ENCODE peak calls at places on chromosome 7, in nine cellular contexts. L is body of pancreas; H is breast epithelium; F is HCT116; Z is CD4-positive, alpha-beta T cell; M is Caco-2; J is ovary; X is A549; D is fibroblast of lung. N is an unnamed sample.

GRCh38 chr7:28853150-28853549 is 105.0 kb downstream of the TRIL start:
- DNase-seq in J (no peak), D (peak; percentile 42), Z (no peak), M (no peak), X (no peak), F (no peak), H (no peak), L (no peak), N (no peak)

GRCh38 chr7:45230611-45231165 is 73.1 kb downstream of the RAMP3 start:
- DNase-seq in H (no peak), D (no peak), X (no peak), L (no peak), M (no peak), J (no peak), Z (no peak), F (no peak), N (no peak)

GRCh38 chr7:151062399-151063211 is 3.2 kb downstream of the SLC4A2 start:
- DNase-seq in H (no peak), F (peak; percentile 81), J (peak; percentile 71), X (peak; percentile 98), Z (no peak), L (peak; percentile 96), D (peak; percentile 59), M (peak; percentile 97), N (no peak)

GRCh38 chr7:35793225-35793579 is 7.7 kb upstream of the SEPTIN7 start:
- DNase-seq in F (no peak), H (no peak), Z (no peak), L (no peak), M (no peak), D (no peak), X (no peak), J (no peak), N (no peak)

GRCh38 chr7:7969306-7970112 is 913 bp downstream of the GLCCI1 start:
- DNase-seq in Z (peak; percentile 62), L (peak; percentile 23), X (peak; percentile 20), F (no peak), H (no peak), J (peak; percentile 54), M (peak; percentile 53), D (peak; percentile 46), N (no peak)

GRCh38 chr7:107725138-107725740 is 18.7 kb upstream of the CBLL1 start:
- DNase-seq in Z (no peak), X (peak; percentile 60), M (no peak), F (peak; percentile 49), D (peak; percentile 76), H (no peak), J (peak; percentile 21), L (peak; percentile 58), N (no peak)

GRCh38 chr7:29749701-29750321 is 56.5 kb upstream of the WIPF3 start:
- DNase-seq in L (no peak), D (no peak), F (no peak), J (no peak), H (no peak), X (no peak), Z (no peak), M (no peak), N (no peak)

GRCh38 chr7:48526375-48526732 is 355.1 kb downstream of the ABCA13 start:
- DNase-seq in J (no peak), F (no peak), Z (no peak), L (no peak), D (no peak), M (no peak), X (no peak), H (no peak), N (no peak)

GRCh38 chr7:116290740-116291139 is 80.4 kb downstream of the TES start:
- DNase-seq in X (no peak), M (no peak), D (no peak), J (no peak), L (no peak), H (no peak), F (no peak), Z (no peak), N (no peak)

GRCh38 chr7:152462995-152463713 is 27.4 kb upstream of the KMT2C start:
- DNase-seq in L (no peak), H (no peak), D (peak; percentile 75), Z (no peak), M (no peak), J (no peak), X (no peak), F (no peak), N (no peak)

GRCh38 chr7:2715341-2716231 is 27.6 kb downstream of the AMZ1 start:
- DNase-seq in M (peak; percentile 26), X (no peak), J (no peak), F (no peak), D (peak; percentile 26), Z (no peak), L (no peak), H (no peak), N (no peak)

GRCh38 chr7:35647171-35647574 is 47.8 kb downstream of the HERPUD2 start:
- DNase-seq in F (no peak), L (peak; percentile 71), H (no peak), D (peak; percentile 29), X (no peak), M (peak; percentile 48), J (no peak), Z (no peak), N (no peak)

GRCh38 chr7:23299770-23300300 is 696 bp downstream of the MALSU1 start:
- DNase-seq in F (no peak), Z (no peak), M (no peak), X (no peak), D (no peak), J (no peak), L (no peak), H (no peak), N (no peak)

GRCh38 chr7:16867328-16867727 is 14.5 kb downstream of the AGR3 start:
- DNase-seq in J (no peak), L (no peak), H (no peak), X (no peak), D (no peak), Z (no peak), M (no peak), F (no peak), N (no peak)

GRCh38 chr7:30469303-30469702 is 9.3 kb downstream of the NOD1 start:
- DNase-seq in H (peak; percentile 93), Z (no peak), L (peak; percentile 77), M (peak; percentile 50), X (peak; percentile 97), J (peak; percentile 84), F (peak; percentile 8), D (peak; percentile 99), N (no peak)

GRCh38 chr7:148270576-148270975 is 320.0 kb upstream of the C7orf33 start:
- DNase-seq in Z (no peak), J (no peak), L (no peak), F (no peak), D (no peak), M (peak; percentile 58), X (no peak), H (no peak), N (no peak)

DNA sequence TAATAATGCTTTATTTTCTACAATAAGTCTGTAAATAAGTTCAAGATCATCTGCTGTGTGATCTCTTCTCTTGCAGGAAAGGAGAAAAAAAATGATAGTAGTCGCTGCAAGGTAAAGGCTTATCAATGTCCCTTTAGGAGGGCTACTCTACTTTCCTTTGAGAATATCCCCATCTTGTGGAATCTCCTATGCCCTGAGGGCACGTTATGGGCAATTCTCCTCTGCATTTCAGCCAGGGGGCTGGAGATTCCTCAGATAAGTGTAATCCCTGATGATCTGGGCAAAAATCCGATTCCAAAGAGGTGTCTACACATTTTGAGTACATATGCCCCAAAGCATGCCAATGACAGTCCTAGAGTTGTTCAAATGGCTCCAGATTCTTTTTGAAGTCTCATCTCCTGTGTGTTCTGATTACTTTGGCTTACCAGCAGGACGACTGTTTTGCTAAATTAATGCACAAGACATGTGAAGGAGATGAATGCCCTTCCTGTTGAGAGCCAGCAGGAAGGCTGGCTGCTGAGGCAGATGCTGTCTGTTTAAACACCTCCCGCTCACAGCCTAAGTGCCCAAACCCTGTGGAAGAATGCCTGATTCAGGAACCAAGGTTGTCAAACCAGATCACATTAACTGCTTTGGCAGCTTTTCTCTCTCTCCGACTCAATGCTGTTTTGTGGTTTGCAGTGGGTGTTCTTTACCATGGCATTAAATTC is 171.2 kb upstream of the COL1A2 start:
- DNase-seq in L (no peak), D (peak; percentile 68), J (no peak), H (no peak), Z (no peak), X (peak; percentile 75), F (peak; percentile 41), M (peak; percentile 39), N (no peak)
- TF ChIP-seq CTCF in L (no peak), D (peak; percentile 66), J (no peak), H (no peak), Z (no peak), X (peak; percentile 62), F (peak; percentile 35), M (peak; percentile 16), N (peak; percentile 29)

GRCh38 chr7:92988051-92988450 is 129.7 kb downstream of the SAMD9 start:
- DNase-seq in F (peak; percentile 19), Z (no peak), D (peak; percentile 69), J (no peak), M (no peak), X (peak; percentile 56), L (peak; percentile 8), H (no peak), N (no peak)
- H3K9me3 ChIP-seq in F (peaks cover 4% of the 10 kb centered on the region), Z (no peaks in the 10 kb centered on the region), D (no peaks in the 10 kb centered on the region), J (no peaks in the 10 kb centered on the region), M (no peaks in the 10 kb centered on the region), X (peaks cover 6% of the 10 kb centered on the region), L (no peaks in the 10 kb centered on the region), H (no peaks in the 10 kb centered on the region), N (no peaks in the 10 kb centered on the region)

GRCh38 chr7:86643478-86644281 is at the start of gene GRM3:
- DNase-seq in X (no peak), J (peak; percentile 13), D (no peak), F (no peak), Z (no peak), H (no peak), M (peak; percentile 33), L (peak; percentile 21), N (no peak)
- TF ChIP-seq CTCF in X (no peak), J (no peak), D (no peak), F (no peak), Z (no peak), H (no peak), M (no peak), L (no peak), N (no peak)

GRCh38 chr7:103887050-103887449 is 102.4 kb downstream of the RELN start:
- DNase-seq in J (no peak), Z (no peak), F (no peak), X (no peak), M (no peak), D (no peak), L (no peak), H (no peak), N (no peak)

GRCh38 chr7:103887853-103888602 is 101.4 kb downstream of the RELN start:
- DNase-seq in F (no peak), L (no peak), H (no peak), X (no peak), M (no peak), J (no peak), D (no peak), Z (no peak), N (no peak)

GRCh38 chr7:103888603-103889153 is 100.8 kb downstream of the RELN start:
- DNase-seq in X (no peak), M (no peak), Z (no peak), F (no peak), J (no peak), D (no peak), L (no peak), H (no peak), N (no peak)

DNA sequence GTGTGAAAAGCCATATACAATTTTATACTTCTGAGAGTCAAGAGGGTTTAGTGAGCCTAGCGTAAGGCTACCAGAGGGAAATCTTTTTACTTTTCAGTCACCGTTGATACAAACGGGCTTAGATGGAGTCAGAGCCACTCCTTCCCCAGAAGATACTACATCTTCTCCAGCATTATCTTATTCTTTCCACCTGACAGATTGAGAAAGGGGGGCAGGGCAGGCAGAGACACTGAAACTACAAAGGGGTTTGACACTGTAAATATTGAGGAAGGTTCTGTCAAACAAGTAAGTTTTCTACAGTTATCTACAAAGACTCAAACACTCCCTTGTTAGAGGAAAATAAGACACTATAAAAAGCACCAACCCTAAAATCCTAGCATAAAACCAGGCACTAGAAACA is 100.0 kb downstream of the RELN start:
- DNase-seq in D (no peak), Z (no peak), F (no peak), H (no peak), M (no peak), X (no peak), J (no peak), L (no peak), N (no peak)
- H3K9me3 ChIP-seq in D (no peaks in the 10 kb centered on the region), Z (no peaks in the 10 kb centered on the region), F (no peaks in the 10 kb centered on the region), H (no peaks in the 10 kb centered on the region), M (no peaks in the 10 kb centered on the region), X (no peaks in the 10 kb centered on the region), J (no peaks in the 10 kb centered on the region), L (no peaks in the 10 kb centered on the region), N (no peaks in the 10 kb centered on the region)

N was measured in ascending aorta.